ENCODE peak calls at places on chromosomes 3 and 15, in nine cellular contexts. D is nucleus accumbens; Y is M059J; G is activated naive CD4-positive, alpha-beta T cell treated with Interleukin-2 at 50 U/mL for 16 hours; C is AG04449; B is NCI-H1105; T is frontal cortex; V is HS-5; E is central memory CD4-positive, alpha-beta T cell. O is an unnamed sample.
A peak's percentile ranks its signal among the peaks of the same experiment; 100 is the strongest.

GRCh38 chr3:72614394-72615074 is 233.7 kb downstream of the SHQ1 start:
- DNase-seq in D (no peak), Y (no peak), G (no peak), C (no peak), B (no peak), T (no peak), V (no peak), E (no peak), O (no peak)

GRCh38 chr3:73447118-73447517 is 177.6 kb downstream of the PDZRN3 start:
- DNase-seq in D (no peak), Y (no peak), G (no peak), C (no peak), B (no peak), T (no peak), V (no peak), E (no peak), O (no peak)

GRCh38 chr15:58535894-58536293 is 104.1 kb downstream of the LIPC start:
- DNase-seq in D (no peak), Y (no peak), G (no peak), C (no peak), B (peak; percentile 11), T (no peak), V (no peak), E (no peak), O (no peak)

GRCh38 chr3:52730681-52731080 is 24.8 kb downstream of the SPCS1 start:
- DNase-seq in D (no peak), Y (no peak), G (no peak), C (no peak), B (no peak), T (no peak), V (no peak), E (no peak), O (no peak)

GRCh38 chr15:73601449-73602425 is 31.5 kb downstream of the NPTN start:
- DNase-seq in D (no peak), Y (peak; percentile 37), G (no peak), C (no peak), B (no peak), T (no peak), V (no peak), E (no peak), O (no peak)

GRCh38 chr3:135147657-135148056 is 352.6 kb downstream of the EPHB1 start:
- DNase-seq in D (no peak), Y (no peak), G (no peak), C (no peak), B (no peak), T (no peak), V (no peak), E (no peak), O (no peak)

GRCh38 chr3:50445919-50446318 is 57.5 kb downstream of the CACNA2D2 start:
- DNase-seq in D (no peak), Y (no peak), G (no peak), C (no peak), B (no peak), T (no peak), V (no peak), E (no peak), O (no peak)

GRCh38 chr3:138921316-138922292 is 25.3 kb downstream of the FOXL2 start:
- DNase-seq in D (no peak), Y (peak; percentile 98), G (no peak), C (peak; percentile 63), B (no peak), T (no peak), V (peak; percentile 89), E (no peak), O (no peak)

GRCh38 chr3:47512416-47513124 is 942 bp downstream of the ELP6 start:
- DNase-seq in D (no peak), Y (peak; percentile 13), G (no peak), C (no peak), B (no peak), T (no peak), V (no peak), E (no peak), O (peak; percentile 20)

GRCh38 chr3:1235526-1236120 is 142.8 kb downstream of the CNTN6 start:
- DNase-seq in D (no peak), Y (no peak), G (no peak), C (no peak), B (no peak), T (no peak), V (no peak), E (no peak), O (no peak)

GRCh38 chr3:90221900-90222299 is 1114.5 kb downstream of the EPHA3 start:
- DNase-seq in D (no peak), Y (no peak), G (no peak), C (no peak), B (no peak), T (no peak), V (no peak), E (no peak), O (no peak)

GRCh38 chr3:118809696-118810498 is 224.7 kb downstream of the IGSF11 start:
- DNase-seq in D (no peak), Y (peak; percentile 19), G (no peak), C (no peak), B (no peak), T (no peak), V (no peak), E (no peak), O (no peak)

GRCh38 chr3:157533298-157533870 is 30.2 kb upstream of the VEPH1 start:
- DNase-seq in D (no peak), Y (peak; percentile 91), G (no peak), C (peak; percentile 65), B (no peak), T (no peak), V (peak; percentile 91), E (no peak), O (no peak)

GRCh38 chr3:129618901-129619671 is 12.6 kb upstream of the PLXND1 start:
- DNase-seq in D (no peak), Y (no peak), G (no peak), C (no peak), B (no peak), T (no peak), V (no peak), E (no peak), O (no peak)

GRCh38 chr3:95797081-95797480 is 1017.3 kb upstream of the EPHA6 start:
- DNase-seq in D (no peak), Y (no peak), G (no peak), C (no peak), B (no peak), T (no peak), V (no peak), E (no peak), O (no peak)

GRCh38 chr15:88918738-88919137 is 5.6 kb upstream of the MFGE8 start:
- DNase-seq in D (no peak), Y (peak; percentile 99), G (peak; percentile 50), C (peak; percentile 99), B (peak; percentile 15), T (no peak), V (peak; percentile 95), E (no peak), O (no peak)

GRCh38 chr15:89203705-89204273 is 17.6 kb downstream of the RLBP1 start:
- DNase-seq in D (no peak), Y (peak; percentile 18), G (peak; percentile 23), C (no peak), B (no peak), T (no peak), V (no peak), E (peak; percentile 20), O (no peak)

GRCh38 chr3:149816986-149817385 is 4.0 kb downstream of the RNF13 start:
- DNase-seq in D (no peak), Y (peak; percentile 22), G (no peak), C (no peak), B (no peak), T (no peak), V (no peak), E (no peak), O (no peak)

GRCh38 chr15:79977431-79977940 is 6.5 kb upstream of the BCL2A1 start:
- DNase-seq in D (no peak), Y (peak; percentile 27), G (no peak), C (no peak), B (no peak), T (no peak), V (no peak), E (no peak), O (no peak)

GRCh38 chr15:68634122-68634482 is 55.3 kb downstream of the CORO2B start:
- DNase-seq in D (no peak), Y (no peak), G (no peak), C (no peak), B (no peak), T (no peak), V (no peak), E (no peak), O (no peak)

GRCh38 chr3:86826292-86826691 is 164.7 kb downstream of the VGLL3 start:
- DNase-seq in D (no peak), Y (no peak), G (no peak), C (no peak), B (no peak), T (no peak), V (no peak), E (no peak), O (no peak)